ENCODE peak calls at places on chromosomes 3 and 15, in seven cellular contexts. D, N, G, B, V, M and O are unnamed samples.

GRCh38 chr15:29638781-29639180 is 183.5 kb downstream of the TJP1 start:
- DNase-seq in N (peak; percentile 14), G (no peak), M (no peak), V (no peak), D (no peak), B (no peak), O (no peak)

GRCh38 chr3:9951962-9952805 is at the start of gene PRRT3:
- DNase-seq in G (peak; percentile 56), V (peak; percentile 76), B (no peak), M (no peak), N (peak; percentile 30), D (peak; percentile 84), O (peak; percentile 34)

GRCh38 chr3:25783661-25784512 is 644 bp upstream of the NGLY1 start:
- DNase-seq in B (peak; percentile 65), D (peak; percentile 88), V (no peak), G (peak; percentile 44), N (peak; percentile 18), M (peak; percentile 56), O (no peak)

GRCh38 chr3:41751597-41751996 is 210.3 kb downstream of the ULK4 start:
- DNase-seq in G (no peak), N (no peak), V (no peak), M (no peak), D (no peak), B (no peak), O (no peak)

GRCh38 chr3:182121424-182121823 is 409.7 kb downstream of the SOX2 start:
- DNase-seq in V (no peak), B (no peak), G (no peak), M (no peak), N (no peak), D (no peak), O (no peak)

GRCh38 chr3:154137036-154137435 is 15.8 kb downstream of the ARHGEF26 start:
- DNase-seq in M (no peak), D (no peak), N (no peak), V (no peak), G (no peak), B (no peak), O (no peak)

GRCh38 chr15:58748040-58748786 is 1.3 kb downstream of the ADAM10 start:
- DNase-seq in M (no peak), B (no peak), V (no peak), N (no peak), D (no peak), G (peak; percentile 58), O (no peak)

GRCh38 chr15:82820128-82820527 is 10.7 kb downstream of the WHAMM start:
- DNase-seq in M (no peak), V (no peak), B (no peak), G (no peak), N (no peak), D (no peak), O (no peak)

GRCh38 chr15:93811305-93811704 is 420.1 kb upstream of the MCTP2 start:
- DNase-seq in D (no peak), G (no peak), N (no peak), B (no peak), M (no peak), V (no peak), O (no peak)

GRCh38 chr3:38327335-38328009 is 19.1 kb upstream of the XYLB start:
- DNase-seq in V (peak; percentile 55), B (no peak), M (no peak), G (no peak), D (no peak), N (peak; percentile 56), O (no peak)

GRCh38 chr3:190863119-190863465 is 598 bp upstream of the GMNC start:
- DNase-seq in G (no peak), B (no peak), D (no peak), M (no peak), V (no peak), N (no peak), O (no peak)

GRCh38 chr15:82117296-82117695 is 71.5 kb upstream of the MEX3B start:
- DNase-seq in M (no peak), G (no peak), D (no peak), N (no peak), V (no peak), B (no peak), O (no peak)

GRCh38 chr3:192514081-192514753 is 213.1 kb downstream of the FGF12 start:
- DNase-seq in D (peak; percentile 56), B (no peak), V (peak; percentile 4), N (no peak), G (no peak), M (no peak), O (no peak)

GRCh38 chr15:37229855-37230254 is 129.5 kb upstream of the MEIS2 start:
- DNase-seq in G (no peak), N (no peak), B (no peak), D (no peak), M (no peak), V (no peak), O (no peak)

GRCh38 chr3:45180899-45181298 is 34.7 kb upstream of the CDCP1 start:
- DNase-seq in D (no peak), M (no peak), B (no peak), V (no peak), N (no peak), G (no peak), O (no peak)

GRCh38 chr3:141528837-141529236 is 42.0 kb downstream of the RASA2 start:
- DNase-seq in G (no peak), N (no peak), V (no peak), D (no peak), B (no peak), M (no peak), O (no peak)

GRCh38 chr15:77650285-77650684 is 17.6 kb upstream of the LINGO1 start:
- DNase-seq in B (no peak), N (no peak), D (no peak), M (no peak), V (peak; percentile 62), G (no peak), O (no peak)

GRCh38 chr15:70863450-70864218 is 9.7 kb upstream of the LARP6 start:
- DNase-seq in N (peak; percentile 92), G (no peak), D (no peak), B (no peak), M (peak; percentile 70), V (no peak), O (no peak)

GRCh38 chr3:14680716-14681115 is 5.8 kb downstream of the C3orf20 start:
- DNase-seq in M (no peak), N (peak; percentile 18), G (no peak), V (no peak), B (no peak), D (no peak), O (no peak)
- H3K27ac ChIP-seq in M (no peak overlapping the region), N (no peak overlapping the region), G (no peak overlapping the region), V (no peak overlapping the region), B (no peak overlapping the region), D (no peak overlapping the region), O (no peak overlapping the region)

GRCh38 chr15:100349321-100349695 is 7.5 kb upstream of the ADAMTS17 start:
- DNase-seq in D (no peak), V (no peak), N (no peak), M (no peak), B (no peak), G (no peak), O (no peak)

GRCh38 chr15:100348578-100348977 is 6.8 kb upstream of the ADAMTS17 start:
- DNase-seq in N (no peak), V (no peak), B (no peak), M (no peak), G (no peak), D (no peak), O (no peak)

GRCh38 chr15:100345438-100345837 is 3.7 kb upstream of the ADAMTS17 start:
- DNase-seq in V (no peak), B (no peak), G (no peak), D (no peak), N (no peak), M (no peak), O (no peak)

GRCh38 chr15:100349696-100350433 is 8.1 kb upstream of the ADAMTS17 start:
- DNase-seq in V (peak; percentile 88), B (peak; percentile 94), N (peak; percentile 55), G (peak; percentile 79), M (peak; percentile 86), D (peak; percentile 96), O (peak; percentile 95)

GRCh38 chr15:100346866-100347512 is 5.2 kb upstream of the ADAMTS17 start:
- DNase-seq in D (no peak), B (no peak), N (no peak), G (no peak), V (no peak), M (no peak), O (no peak)
- H3K27ac ChIP-seq in D (no peak overlapping the region), B (no peak overlapping the region), N (no peak overlapping the region), G (no peak overlapping the region), V (no peak overlapping the region), M (no peak overlapping the region), O (no peak overlapping the region)

GRCh38 chr15:79402136-79402535 is 30.0 kb upstream of the MINAR1 start:
- DNase-seq in M (no peak), N (no peak), G (no peak), B (no peak), D (no peak), V (no peak), O (no peak)

GRCh38 chr15:79403501-79403900 is 28.6 kb upstream of the MINAR1 start:
- DNase-seq in B (no peak), V (no peak), N (peak; percentile 67), M (no peak), D (no peak), G (no peak), O (no peak)

GRCh38 chr15:79401301-79401700 is 30.8 kb upstream of the MINAR1 start:
- DNase-seq in N (no peak), B (no peak), G (no peak), D (no peak), M (no peak), V (no peak), O (no peak)

GRCh38 chr15:79408041-79408440 is 24.1 kb upstream of the MINAR1 start:
- DNase-seq in B (no peak), M (no peak), N (no peak), V (no peak), G (no peak), D (no peak), O (no peak)

GRCh38 chr15:79406191-79406590 is 25.9 kb upstream of the MINAR1 start:
- DNase-seq in G (no peak), M (no peak), V (no peak), D (no peak), B (no peak), N (no peak), O (no peak)
- H3K27ac ChIP-seq in G (no peak overlapping the region), M (no peak overlapping the region), V (no peak overlapping the region), D (no peak overlapping the region), B (no peak overlapping the region), N (no peak overlapping the region), O (no peak overlapping the region)

GRCh38 chr15:73941871-73942635 is 15.8 kb downstream of the LOXL1 start:
- DNase-seq in V (no peak), B (no peak), G (no peak), D (peak; percentile 66), N (no peak), M (no peak), O (no peak)

GRCh38 chr15:73941044-73941443 is 14.8 kb downstream of the LOXL1 start:
- DNase-seq in M (peak; percentile 73), D (peak; percentile 54), G (no peak), B (no peak), V (no peak), N (peak; percentile 97), O (no peak)

GRCh38 chr15:73939138-73939537 is 12.9 kb downstream of the LOXL1 start:
- DNase-seq in B (no peak), V (no peak), D (peak; percentile 43), N (no peak), G (no peak), M (peak; percentile 42), O (no peak)

GRCh38 chr15:73941449-73941848 is 15.2 kb downstream of the LOXL1 start:
- DNase-seq in B (no peak), G (no peak), N (no peak), V (no peak), D (peak; percentile 48), M (no peak), O (no peak)

GRCh38 chr15:73940061-73940981 is 14.1 kb downstream of the LOXL1 start:
- DNase-seq in B (no peak), V (no peak), N (no peak), D (peak; percentile 75), M (no peak), G (no peak), O (no peak)
- H3K27ac ChIP-seq in B (peak overlapping the region; percentile 16), V (no peak overlapping the region), N (peak overlapping the region; percentile 71), D (peak overlapping the region; percentile 38), M (peak overlapping the region; percentile 75), G (no peak overlapping the region), O (no peak overlapping the region)